ENCODE peak calls at places on chromosomes 12 and 14, in five cellular contexts. V, F, E, Z and R are unnamed samples.

GRCh38 chr12:120700863-120701262 is 9.4 kb upstream of the UNC119B start:
- DNase-seq in V (no peak), F (no peak), E (no peak), Z (no peak), R (no peak)

GRCh38 chr12:127107744-127108143 is 1159.2 kb upstream of the TMEM132C start:
- DNase-seq in V (no peak), F (no peak), E (no peak), Z (no peak), R (no peak)

GRCh38 chr14:96363751-96364336 is 518 bp downstream of the GSKIP start:
- DNase-seq in V (no peak), F (peak; percentile 61), E (peak; percentile 55), Z (peak; percentile 66), R (peak; percentile 17)

GRCh38 chr12:101939856-101940265 is 62.5 kb downstream of the DRAM1 start:
- DNase-seq in V (peak; percentile 51), F (peak; percentile 94), E (peak; percentile 71), Z (peak; percentile 71), R (peak; percentile 72)

GRCh38 chr12:12979731-12980259 is 20.3 kb downstream of the HEBP1 start:
- DNase-seq in V (no peak), F (peak; percentile 97), E (peak; percentile 86), Z (no peak), R (no peak)

GRCh38 chr12:15050664-15051063 is 77.8 kb downstream of the PDE6H start:
- DNase-seq in V (no peak), F (peak; percentile 11), E (no peak), Z (no peak), R (no peak)

GRCh38 chr12:28602760-28603638 is 412.7 kb downstream of the CCDC91 start:
- DNase-seq in V (no peak), F (peak; percentile 13), E (no peak), Z (no peak), R (no peak)

GRCh38 chr14:28770574-28770973 is 4.0 kb downstream of the FOXG1 start:
- DNase-seq in V (no peak), F (no peak), E (no peak), Z (no peak), R (no peak)

GRCh38 chr14:91293281-91293680 is 48.8 kb upstream of the GPR68 start:
- DNase-seq in V (no peak), F (no peak), E (no peak), Z (no peak), R (no peak)

GRCh38 chr12:113298861-113299545 is 35.9 kb downstream of the SLC8B1 start:
- DNase-seq in V (no peak), F (no peak), E (no peak), Z (peak; percentile 91), R (no peak)

GRCh38 chr14:91685600-91685999 is 46.3 kb downstream of the CATSPERB start:
- DNase-seq in V (no peak), F (no peak), E (no peak), Z (no peak), R (no peak)

GRCh38 chr12:1915082-1915968 is 3.1 kb downstream of the CACNA2D4 start:
- DNase-seq in V (no peak), F (no peak), E (no peak), Z (no peak), R (no peak)

GRCh38 chr14:37056473-37056872 is 115.9 kb downstream of the SLC25A21 start:
- DNase-seq in V (no peak), F (peak; percentile 97), E (peak; percentile 45), Z (no peak), R (no peak)

GRCh38 chr12:57558864-57559263 is 9.0 kb downstream of the KIF5A start:
- DNase-seq in V (no peak), F (no peak), E (no peak), Z (no peak), R (no peak)

GRCh38 chr12:1919763-1920162 is 1.3 kb upstream of the CACNA2D4 start:
- DNase-seq in V (no peak), F (no peak), E (no peak), Z (no peak), R (no peak)

GRCh38 chr12:108597559-108598471 is at the start of gene TMEM119:
- DNase-seq in V (no peak), F (no peak), E (no peak), Z (no peak), R (no peak)

GRCh38 chr12:132710062-132710421 is 600 bp upstream of the PGAM5 start:
- DNase-seq in V (no peak), F (no peak), E (no peak), Z (no peak), R (no peak)

GRCh38 chr12:111227476-111228420 is 141.1 kb downstream of the PHETA1 start:
- DNase-seq in V (no peak), F (no peak), E (peak; percentile 25), Z (no peak), R (no peak)

GRCh38 chr14:68848253-68848652 is 55.4 kb upstream of the ZFP36L1 start:
- DNase-seq in V (no peak), F (no peak), E (no peak), Z (no peak), R (no peak)

GRCh38 chr14:37992489-37992888 is 215.2 kb upstream of the SSTR1 start:
- DNase-seq in V (no peak), F (no peak), E (no peak), Z (no peak), R (no peak)

DNA sequence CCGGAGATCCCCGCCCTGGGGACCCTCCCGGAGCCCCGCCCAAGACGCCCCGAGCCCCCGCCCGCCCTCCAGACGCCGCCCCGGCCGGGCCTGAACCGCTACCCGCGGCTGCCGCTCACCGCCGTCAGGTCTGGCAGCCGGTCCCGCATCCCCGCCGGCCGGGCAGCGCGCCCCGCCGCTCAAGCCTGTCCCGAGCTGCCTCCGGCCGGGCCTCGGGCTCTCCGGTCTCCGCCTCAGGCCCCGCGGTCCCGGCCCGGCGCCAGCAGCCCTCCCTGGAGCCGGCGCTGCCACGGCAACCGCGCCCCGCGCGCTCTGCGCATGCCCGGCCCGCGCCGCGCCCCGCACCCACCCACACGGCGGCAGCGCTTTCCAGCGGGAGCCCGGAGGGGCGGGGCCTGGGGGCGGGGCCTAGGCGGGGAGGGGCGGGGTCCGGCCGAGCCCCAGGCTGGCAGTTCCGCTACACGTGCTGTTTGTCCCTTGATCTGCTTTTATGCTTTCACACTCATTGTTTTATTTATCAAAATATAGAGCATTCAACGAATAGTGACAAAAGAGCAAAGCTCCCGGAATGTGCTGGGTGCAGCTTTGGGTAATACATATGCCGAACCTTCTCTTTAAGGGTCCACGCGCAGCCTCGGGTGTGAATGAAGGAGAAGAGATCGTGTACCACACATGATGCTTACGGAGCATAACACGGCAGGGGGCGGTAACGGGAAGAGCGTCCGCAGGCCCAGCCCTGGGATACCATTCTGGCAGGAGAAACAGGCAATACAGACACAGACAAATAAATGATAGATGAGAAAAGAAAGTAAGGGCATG is at the start of gene STX2:
- DNase-seq in V (peak; percentile 54), F (peak; percentile 84), E (peak; percentile 86), Z (peak; percentile 92), R (peak; percentile 97)
- TF ChIP-seq CTCF in V (peak; percentile 17), F (peak; percentile 48), E (peak; percentile 39), Z (no peak), R (peak; percentile 31)

GRCh38 chr14:24275524-24276139 is 4.2 kb upstream of the RABGGTA start:
- DNase-seq in V (no peak), F (no peak), E (no peak), Z (no peak), R (no peak)

GRCh38 chr14:24282736-24283135 is 11.3 kb upstream of the RABGGTA start:
- DNase-seq in V (no peak), F (no peak), E (no peak), Z (no peak), R (no peak)

GRCh38 chr14:24277606-24278321 is 6.4 kb upstream of the RABGGTA start:
- DNase-seq in V (no peak), F (no peak), E (no peak), Z (peak; percentile 52), R (no peak)

GRCh38 chr14:24280797-24281460 is 9.5 kb upstream of the RABGGTA start:
- DNase-seq in V (no peak), F (no peak), E (no peak), Z (no peak), R (no peak)

DNA sequence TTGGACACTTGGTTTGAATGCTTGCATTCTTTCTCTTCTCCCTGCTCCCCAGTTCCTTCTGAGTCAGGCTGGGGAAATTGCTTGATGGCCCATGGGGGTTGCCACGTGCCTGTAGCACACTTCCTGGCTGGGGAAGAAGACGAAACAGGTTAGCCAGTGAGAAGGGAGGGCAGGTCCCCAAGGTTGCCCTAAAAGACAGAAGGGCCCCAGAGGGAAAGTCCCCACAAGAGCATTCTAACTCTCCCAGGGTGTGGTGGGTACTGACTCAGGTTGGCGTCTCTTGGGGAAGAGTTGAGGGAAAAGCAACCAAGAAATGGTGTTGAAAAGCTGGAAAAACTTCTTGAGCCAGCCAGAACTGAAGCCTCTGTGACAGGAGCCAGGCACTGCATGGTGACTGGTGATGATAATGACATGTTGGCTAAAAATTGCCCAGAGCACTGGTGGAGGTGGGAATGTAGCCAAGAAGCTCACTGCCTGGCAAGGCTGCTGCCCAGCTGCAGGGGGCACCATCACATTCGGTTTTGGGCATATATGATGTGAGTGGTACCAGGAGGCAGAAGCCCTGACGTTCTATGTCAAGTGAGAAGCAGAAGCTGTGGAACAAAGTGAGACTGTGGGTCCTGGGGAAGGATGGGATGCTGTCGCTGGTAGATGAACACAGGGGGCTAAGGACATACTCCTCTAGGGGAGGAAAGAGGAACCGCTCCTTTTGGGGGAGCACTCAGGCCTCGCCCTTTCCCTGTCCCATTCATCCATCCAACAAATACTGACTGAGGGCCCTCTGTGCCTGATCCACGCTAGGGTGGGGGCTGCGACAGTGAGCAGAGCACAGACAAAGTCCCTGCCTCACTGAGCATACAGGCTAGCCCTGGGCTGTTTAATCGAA is 8.1 kb upstream of the RABGGTA start:
- DNase-seq in V (no peak), F (no peak), E (peak; percentile 41), Z (no peak), R (peak; percentile 53)
- TF ChIP-seq CTCF in V (peak; percentile 51), F (peak; percentile 3), E (no peak), Z (no peak), R (peak; percentile 25)

DNA sequence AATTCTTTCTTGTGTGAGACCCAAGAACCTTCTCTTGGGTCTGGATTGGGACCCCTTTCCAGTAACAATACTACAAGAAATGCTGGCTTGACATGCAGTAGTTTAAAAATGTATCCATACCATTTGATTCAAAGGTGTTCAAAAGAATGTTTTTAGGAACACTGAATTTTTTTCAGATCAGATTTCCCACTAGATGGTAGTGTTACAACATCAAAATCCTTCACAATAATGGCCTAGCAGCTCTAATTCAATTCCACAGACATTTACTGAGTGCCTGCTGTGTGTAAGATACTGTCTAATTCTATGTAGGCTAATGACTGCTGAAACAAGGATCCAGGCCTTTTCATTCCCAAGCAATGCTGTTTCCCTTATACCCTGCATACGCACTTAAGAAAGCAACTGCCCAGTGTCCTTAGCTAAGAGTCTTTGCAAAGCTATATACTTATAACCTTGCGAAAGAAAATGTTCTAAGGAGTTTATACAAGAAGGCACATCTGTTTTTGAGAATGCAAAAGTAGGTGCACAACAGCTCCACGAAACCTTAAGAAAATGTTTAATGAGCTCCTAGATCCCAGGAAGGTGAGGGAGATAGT is 50.7 kb upstream of the PKP2 start:
- DNase-seq in V (peak; percentile 3), F (peak; percentile 62), E (peak; percentile 33), Z (no peak), R (no peak)
- TF ChIP-seq CTCF in V (peak; percentile 41), F (no peak), E (peak; percentile 52), Z (peak; percentile 15), R (no peak)

GRCh38 chr12:80818878-80819277 is 102.2 kb downstream of the MYF5 start:
- DNase-seq in V (no peak), F (no peak), E (no peak), Z (no peak), R (no peak)

GRCh38 chr12:80814453-80814852 is 97.7 kb downstream of the MYF5 start:
- DNase-seq in V (no peak), F (no peak), E (no peak), Z (no peak), R (no peak)

GRCh38 chr12:80811957-80812708 is 95.4 kb downstream of the MYF5 start:
- DNase-seq in V (no peak), F (no peak), E (no peak), Z (no peak), R (no peak)

GRCh38 chr12:80813820-80814219 is 97.1 kb downstream of the MYF5 start:
- DNase-seq in V (no peak), F (no peak), E (no peak), Z (no peak), R (no peak)

GRCh38 chr12:80815351-80815750 is 98.6 kb downstream of the MYF5 start:
- DNase-seq in V (no peak), F (no peak), E (no peak), Z (no peak), R (no peak)
- TF ChIP-seq CTCF in V (no peak), F (no peak), E (no peak), Z (no peak), R (no peak)